ENCODE peak calls at places on chromosome 1, in four cellular contexts. K, R, X and C are unnamed samples.
A peak's percentile ranks its signal among the peaks of the same experiment; 100 is the strongest.

GRCh38 chr1:162215902-162216301 is 146.4 kb downstream of the NOS1AP start:
- DNase-seq in K (no peak), R (no peak), X (no peak), C (no peak)

GRCh38 chr1:32801096-32801713 is 16.0 kb downstream of the YARS1 start:
- DNase-seq in K (no peak), R (no peak), X (peak; percentile 64), C (no peak)

GRCh38 chr1:209564904-209565303 is 18.6 kb upstream of the CAMK1G start:
- DNase-seq in K (no peak), R (no peak), X (no peak), C (no peak)

GRCh38 chr1:69982992-69983391 is 222.4 kb downstream of the LRRC40 start:
- DNase-seq in K (no peak), R (no peak), X (peak; percentile 85), C (no peak)

GRCh38 chr1:227370463-227371254 is 52.4 kb upstream of the CDC42BPA start:
- DNase-seq in K (no peak), R (no peak), X (peak; percentile 20), C (no peak)

GRCh38 chr1:232247669-232248068 is 382.3 kb downstream of the SIPA1L2 start:
- DNase-seq in K (no peak), R (no peak), X (no peak), C (no peak)

GRCh38 chr1:229509576-229509975 is 1.4 kb upstream of the NUP133 start:
- DNase-seq in K (no peak), R (no peak), X (peak; percentile 69), C (no peak)

GRCh38 chr1:98709906-98710305 is 48.4 kb downstream of the SNX7 start:
- DNase-seq in K (no peak), R (no peak), X (no peak), C (no peak)

GRCh38 chr1:35876988-35877387 is 6.0 kb upstream of the AGO1 start:
- DNase-seq in K (no peak), R (no peak), X (peak; percentile 21), C (peak; percentile 34)

GRCh38 chr1:53754484-53755312 is 15.7 kb upstream of the GLIS1 start:
- DNase-seq in K (no peak), R (peak; percentile 54), X (peak; percentile 80), C (peak; percentile 49)

GRCh38 chr1:247487057-247487456 is 29.2 kb upstream of the OR2B11 start:
- DNase-seq in K (peak; percentile 62), R (peak; percentile 64), X (peak; percentile 49), C (peak; percentile 63)

GRCh38 chr1:95097426-95097825 is 19.7 kb upstream of the TLCD4 start:
- DNase-seq in K (no peak), R (no peak), X (no peak), C (no peak)

GRCh38 chr1:29356663-29357062 is 120.3 kb downstream of the PTPRU start:
- DNase-seq in K (peak; percentile 35), R (no peak), X (no peak), C (no peak)

GRCh38 chr1:12552951-12553921 is 64.8 kb downstream of the DHRS3 start:
- DNase-seq in K (no peak), R (no peak), X (no peak), C (no peak)

GRCh38 chr1:228778466-228778865 is 43.2 kb downstream of the RHOU start:
- DNase-seq in K (no peak), R (no peak), X (no peak), C (no peak)

GRCh38 chr1:247078315-247079140 is at the start of gene ZNF670:
- DNase-seq in K (peak; percentile 87), R (peak; percentile 94), X (peak; percentile 93), C (peak; percentile 94)

GRCh38 chr1:192382758-192383157 is 66.0 kb downstream of the RGS21 start:
- DNase-seq in K (no peak), R (no peak), X (no peak), C (no peak)
- TF ChIP-seq CTCF in K (no peak), R (no peak), X (peak; percentile 3), C (no peak)

DNA sequence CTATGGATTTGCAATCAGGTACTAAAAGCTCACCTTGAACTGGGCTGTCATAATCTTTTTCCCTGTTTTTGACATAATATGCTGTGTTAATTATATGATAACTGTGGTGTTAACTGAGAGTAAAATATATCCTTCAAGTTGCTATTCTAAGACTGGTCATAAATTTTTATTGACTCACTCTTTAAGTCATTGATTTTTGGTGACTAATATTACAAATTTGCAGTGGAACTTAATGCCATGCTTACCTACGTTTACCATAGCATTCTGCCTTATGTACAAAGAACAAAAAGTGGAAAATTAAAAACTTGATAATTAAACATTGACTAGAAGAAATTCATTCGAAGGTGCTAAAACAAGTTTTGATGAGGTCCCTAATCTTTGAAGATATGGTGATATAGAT is 872.4 kb downstream of the BRINP3 start:
- DNase-seq in K (no peak), R (no peak), X (no peak), C (no peak)
- TF ChIP-seq CTCF in K (no peak), R (no peak), X (no peak), C (no peak)

GRCh38 chr1:24266398-24266941 is 52.7 kb upstream of the GRHL3 start:
- DNase-seq in K (no peak), R (no peak), X (peak; percentile 91), C (no peak)
- TF ChIP-seq CTCF in K (no peak), R (no peak), X (peak; percentile 8), C (no peak)

GRCh38 chr1:235843458-235843857 is 23.2 kb downstream of the LYST start:
- DNase-seq in K (no peak), R (peak; percentile 29), X (peak; percentile 61), C (peak; percentile 19)
- TF ChIP-seq CTCF in K (peak; percentile 74), R (peak; percentile 67), X (peak; percentile 71), C (peak; percentile 49)

GRCh38 chr1:202107801-202108731 is 14.7 kb upstream of the GPR37L1 start:
- DNase-seq in K (no peak), R (no peak), X (no peak), C (no peak)

GRCh38 chr1:202104073-202104472 is 18.6 kb upstream of the GPR37L1 start:
- DNase-seq in K (no peak), R (no peak), X (no peak), C (no peak)

GRCh38 chr1:202106340-202107284 is 16.1 kb upstream of the GPR37L1 start:
- DNase-seq in K (no peak), R (no peak), X (no peak), C (no peak)

GRCh38 chr1:202107321-202107761 is 15.4 kb upstream of the GPR37L1 start:
- DNase-seq in K (no peak), R (no peak), X (no peak), C (no peak)

DNA sequence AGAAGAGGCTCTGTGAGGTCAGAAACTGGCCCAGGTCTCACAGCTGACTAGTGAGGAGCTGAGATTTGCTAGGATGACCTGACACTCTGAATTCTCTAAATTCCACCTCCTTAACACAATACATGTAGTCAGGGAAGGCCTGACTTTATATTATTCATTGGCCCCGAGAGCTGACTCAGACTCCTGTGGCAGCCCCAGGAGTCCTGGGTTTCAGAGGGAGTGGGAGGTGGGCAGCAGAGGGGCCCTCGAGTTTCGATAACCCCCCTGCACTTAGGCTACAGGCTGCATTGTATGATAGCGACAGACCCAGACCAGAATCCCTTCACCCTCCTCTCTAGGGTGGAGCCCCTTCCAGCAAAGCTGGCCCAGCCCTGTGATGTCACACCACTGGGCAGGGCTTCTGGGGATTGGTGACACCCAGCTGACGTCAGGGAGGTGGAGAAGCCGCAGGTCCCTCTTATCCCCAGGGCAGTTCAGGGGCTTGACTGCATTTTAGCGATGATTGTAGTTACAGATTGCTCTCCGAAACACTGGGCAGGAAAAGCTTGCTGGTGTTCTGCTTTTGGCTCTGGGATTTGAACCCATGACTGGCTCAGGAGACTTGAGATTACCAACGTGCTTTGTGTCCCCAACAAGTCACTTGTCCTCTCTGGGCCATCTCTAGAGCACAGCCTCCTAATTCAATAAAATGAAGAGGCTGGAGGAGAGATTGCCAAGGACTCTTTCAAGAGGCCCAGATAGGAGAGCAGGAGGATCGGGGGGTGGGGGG is 17.0 kb upstream of the GPR37L1 start:
- DNase-seq in K (no peak), R (no peak), X (no peak), C (no peak)
- TF ChIP-seq CTCF in K (no peak), R (no peak), X (no peak), C (no peak)

GRCh38 chr1:157959750-157960149 is 33.7 kb upstream of the KIRREL1 start:
- DNase-seq in K (no peak), R (no peak), X (no peak), C (no peak)

GRCh38 chr1:157963713-157964112 is 29.7 kb upstream of the KIRREL1 start:
- DNase-seq in K (peak; percentile 66), R (peak; percentile 69), X (peak; percentile 71), C (peak; percentile 69)

GRCh38 chr1:157958280-157958679 is 35.2 kb upstream of the KIRREL1 start:
- DNase-seq in K (no peak), R (no peak), X (no peak), C (no peak)

GRCh38 chr1:157961805-157962762 is 31.4 kb upstream of the KIRREL1 start:
- DNase-seq in K (no peak), R (no peak), X (peak; percentile 82), C (no peak)

DNA sequence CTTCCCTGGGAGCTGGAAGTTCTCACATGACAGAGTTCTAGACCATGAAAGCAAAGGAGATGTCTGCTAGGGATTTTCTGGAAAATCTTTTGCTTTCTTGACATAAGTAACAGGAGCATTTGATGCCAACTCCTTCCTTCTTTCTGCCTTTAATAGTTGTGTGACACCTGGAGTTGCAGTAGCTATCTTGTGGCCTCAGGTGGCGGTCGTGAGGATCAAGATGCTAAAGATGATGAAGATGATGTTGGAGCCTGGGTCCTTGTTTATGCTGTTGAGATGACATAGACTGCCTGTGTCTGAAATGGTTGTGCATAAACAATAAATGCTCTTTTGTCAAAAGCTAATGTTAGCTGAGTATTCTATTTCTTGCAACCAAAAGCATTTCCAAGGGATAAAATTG is 32.7 kb upstream of the KIRREL1 start:
- DNase-seq in K (no peak), R (no peak), X (no peak), C (no peak)
- TF ChIP-seq CTCF in K (no peak), R (no peak), X (no peak), C (no peak)